ENCODE peak calls at places on chromosomes 6 and 20, in seven cellular contexts. J, A, V, D, S, Q and W are unnamed samples.

GRCh38 chr6:5087389-5087788 is 2.2 kb downstream of the PPP1R3G start:
- DNase-seq in J (no peak), A (no peak), V (no peak), D (no peak), S (no peak), Q (peak), W (peak)

GRCh38 chr20:43761396-43762340 is 34.9 kb upstream of the GTSF1L start:
- DNase-seq in J (no peak), A (no peak), V (no peak), D (no peak), S (no peak), Q (no peak), W (no peak)

GRCh38 chr6:44606506-44606905 is 219.0 kb downstream of the CDC5L start:
- DNase-seq in J (no peak), A (no peak), V (no peak), D (no peak), S (no peak), Q (no peak), W (no peak)

GRCh38 chr6:27178860-27179259 is 68.6 kb upstream of the PRSS16 start:
- DNase-seq in J (no peak), A (no peak), V (no peak), D (no peak), S (no peak), Q (no peak), W (no peak)

GRCh38 chr20:18628330-18628941 is 40.6 kb downstream of the DTD1 start:
- DNase-seq in J (peak), A (no peak), V (no peak), D (no peak), S (no peak), Q (no peak), W (peak)

GRCh38 chr6:38170666-38171065 is 351.1 kb downstream of the ZFAND3 start:
- DNase-seq in J (no peak), A (no peak), V (no peak), D (no peak), S (no peak), Q (no peak), W (no peak)

GRCh38 chr6:148455674-148456559 is 113.3 kb downstream of the SASH1 start:
- DNase-seq in J (no peak), A (no peak), V (no peak), D (no peak), S (no peak), Q (no peak), W (no peak)

GRCh38 chr20:14721926-14722325 is 384.5 kb upstream of the FLRT3 start:
- DNase-seq in J (no peak), A (no peak), V (no peak), D (no peak), S (no peak), Q (no peak), W (no peak)

GRCh38 chr6:53795254-53795701 is 473 bp downstream of the LRRC1 start:
- DNase-seq in J (no peak), A (peak), V (no peak), D (peak), S (no peak), Q (no peak), W (no peak)

GRCh38 chr6:169337881-169338445 is 84.3 kb upstream of the THBS2 start:
- DNase-seq in J (no peak), A (no peak), V (no peak), D (no peak), S (no peak), Q (no peak), W (no peak)

GRCh38 chr6:70108230-70108629 is 194.7 kb downstream of the COL9A1 start:
- DNase-seq in J (peak), A (peak), V (no peak), D (peak), S (no peak), Q (no peak), W (no peak)

GRCh38 chr6:6495851-6496250 is 92.7 kb upstream of the LY86 start:
- DNase-seq in J (no peak), A (no peak), V (no peak), D (no peak), S (no peak), Q (no peak), W (no peak)

GRCh38 chr6:168007592-168008338 is 10.3 kb downstream of the KIF25 start:
- DNase-seq in J (peak), A (no peak), V (no peak), D (no peak), S (no peak), Q (no peak), W (peak)